ENCODE peak calls at places on chromosomes 1 and 21, in six cellular contexts. One of them, this sample, is unnamed.

GRCh38 chr1:93015590-93015989 is 54.3 kb upstream of the DIPK1A start:
- DNase-seq in K562: no peak
- DNase-seq in H1: no peak
- DNase-seq in HCT116: no peak
- DNase-seq in GM12878: no peak
- DNase-seq in SK-N-SH: no peak
- DNase-seq in this sample: no peak

GRCh38 chr1:217907504-217907903 is 276.4 kb downstream of the SPATA17 start:
- DNase-seq in K562: no peak
- DNase-seq in H1: no peak
- DNase-seq in HCT116: no peak
- DNase-seq in GM12878: no peak
- DNase-seq in SK-N-SH: no peak
- DNase-seq in this sample: no peak

GRCh38 chr1:64654519-64655341 is 90.1 kb upstream of the RAVER2 start:
- DNase-seq in K562: no peak
- DNase-seq in H1: no peak
- DNase-seq in HCT116: no peak
- DNase-seq in GM12878: no peak
- DNase-seq in SK-N-SH: no peak
- DNase-seq in this sample: no peak

GRCh38 chr1:12460911-12461621 is 156.9 kb downstream of the DHRS3 start:
- DNase-seq in K562: peak; percentile 41
- DNase-seq in H1: no peak
- DNase-seq in HCT116: no peak
- DNase-seq in GM12878: no peak
- DNase-seq in SK-N-SH: no peak
- DNase-seq in this sample: no peak

GRCh38 chr21:26522704-26523103 is 50.4 kb downstream of the CYYR1 start:
- DNase-seq in K562: no peak
- DNase-seq in H1: no peak
- DNase-seq in HCT116: no peak
- DNase-seq in GM12878: no peak
- DNase-seq in SK-N-SH: peak; percentile 9
- DNase-seq in this sample: no peak

GRCh38 chr1:190634134-190634533 is 156.5 kb upstream of the BRINP3 start:
- DNase-seq in K562: no peak
- DNase-seq in H1: no peak
- DNase-seq in HCT116: no peak
- DNase-seq in GM12878: no peak
- DNase-seq in SK-N-SH: no peak
- DNase-seq in this sample: no peak

GRCh38 chr1:247102381-247102780 is 1.8 kb downstream of the ZNF669 start:
- DNase-seq in K562: no peak
- DNase-seq in H1: no peak
- DNase-seq in HCT116: no peak
- DNase-seq in GM12878: no peak
- DNase-seq in SK-N-SH: no peak
- DNase-seq in this sample: no peak

GRCh38 chr1:98940680-98941079 is 64.0 kb downstream of the PLPPR5 start:
- DNase-seq in K562: no peak
- DNase-seq in H1: no peak
- DNase-seq in HCT116: no peak
- DNase-seq in GM12878: no peak
- DNase-seq in SK-N-SH: no peak
- DNase-seq in this sample: no peak

GRCh38 chr1:183730107-183730724 is 74.7 kb upstream of the RGL1 start:
- DNase-seq in K562: no peak
- DNase-seq in H1: no peak
- DNase-seq in HCT116: no peak
- DNase-seq in GM12878: no peak
- DNase-seq in SK-N-SH: no peak
- DNase-seq in this sample: no peak

GRCh38 chr1:115084902-115085505 is 4.3 kb downstream of the TSPAN2 start:
- DNase-seq in K562: no peak
- DNase-seq in H1: no peak
- DNase-seq in HCT116: no peak
- DNase-seq in GM12878: no peak
- DNase-seq in SK-N-SH: peak; percentile 56
- DNase-seq in this sample: no peak

GRCh38 chr1:68120136-68120791 is 69.8 kb upstream of the DIRAS3 start:
- DNase-seq in K562: peak; percentile 67
- DNase-seq in H1: no peak
- DNase-seq in HCT116: peak; percentile 69
- DNase-seq in GM12878: peak; percentile 24
- DNase-seq in SK-N-SH: peak; percentile 56
- DNase-seq in this sample: peak; percentile 75

GRCh38 chr1:202192770-202193613 is 607 bp upstream of the LGR6 start:
- DNase-seq in K562: peak; percentile 85
- DNase-seq in H1: no peak
- DNase-seq in HCT116: no peak
- DNase-seq in GM12878: no peak
- DNase-seq in SK-N-SH: peak; percentile 89
- DNase-seq in this sample: no peak

GRCh38 chr1:171403396-171403795 is 81.9 kb upstream of the PRRC2C start:
- DNase-seq in K562: no peak
- DNase-seq in H1: no peak
- DNase-seq in HCT116: no peak
- DNase-seq in GM12878: no peak
- DNase-seq in SK-N-SH: no peak
- DNase-seq in this sample: no peak

GRCh38 chr1:53605181-53605580 is 133.8 kb downstream of the GLIS1 start:
- DNase-seq in K562: no peak
- DNase-seq in H1: no peak
- DNase-seq in HCT116: no peak
- DNase-seq in GM12878: no peak
- DNase-seq in SK-N-SH: no peak
- DNase-seq in this sample: no peak

GRCh38 chr1:237205400-237206064 is 163.5 kb downstream of the RYR2 start:
- DNase-seq in K562: no peak
- DNase-seq in H1: no peak
- DNase-seq in HCT116: no peak
- DNase-seq in GM12878: no peak
- DNase-seq in SK-N-SH: no peak
- DNase-seq in this sample: no peak

GRCh38 chr1:240555524-240555923 is 56.4 kb downstream of the GREM2 start:
- DNase-seq in K562: no peak
- DNase-seq in H1: no peak
- DNase-seq in HCT116: no peak
- DNase-seq in GM12878: no peak
- DNase-seq in SK-N-SH: no peak
- DNase-seq in this sample: no peak

GRCh38 chr1:68959631-68960030 is 462.7 kb upstream of the DEPDC1 start:
- DNase-seq in K562: no peak
- DNase-seq in H1: no peak
- DNase-seq in HCT116: no peak
- DNase-seq in GM12878: no peak
- DNase-seq in SK-N-SH: no peak
- DNase-seq in this sample: no peak

GRCh38 chr1:195939844-195940243 is 668.4 kb downstream of the KCNT2 start:
- DNase-seq in K562: no peak
- DNase-seq in H1: peak; percentile 10
- DNase-seq in HCT116: no peak
- DNase-seq in GM12878: no peak
- DNase-seq in SK-N-SH: no peak
- DNase-seq in this sample: no peak

GRCh38 chr1:60008500-60008899 is 65.1 kb downstream of the C1orf87 start:
- DNase-seq in K562: no peak
- DNase-seq in H1: no peak
- DNase-seq in HCT116: no peak
- DNase-seq in GM12878: no peak
- DNase-seq in SK-N-SH: no peak
- DNase-seq in this sample: no peak

GRCh38 chr1:212302745-212303383 is 17.7 kb downstream of the PPP2R5A start:
- DNase-seq in K562: no peak
- DNase-seq in H1: no peak
- DNase-seq in HCT116: no peak
- DNase-seq in GM12878: no peak
- DNase-seq in SK-N-SH: no peak
- DNase-seq in this sample: no peak

GRCh38 chr1:241842565-241842964 is 5.4 kb upstream of the EXO1 start:
- DNase-seq in K562: no peak
- DNase-seq in H1: no peak
- DNase-seq in HCT116: no peak
- DNase-seq in GM12878: no peak
- DNase-seq in SK-N-SH: no peak
- DNase-seq in this sample: no peak

GRCh38 chr1:156103521-156103947 is 11.0 kb upstream of the LMNA start:
- DNase-seq in K562: no peak
- DNase-seq in H1: no peak
- DNase-seq in HCT116: no peak
- DNase-seq in GM12878: no peak
- DNase-seq in SK-N-SH: peak; percentile 61
- DNase-seq in this sample: no peak

GRCh38 chr1:216071227-216071626 is 352.0 kb downstream of the USH2A start:
- DNase-seq in K562: no peak
- DNase-seq in H1: no peak
- DNase-seq in HCT116: no peak
- DNase-seq in GM12878: no peak
- DNase-seq in SK-N-SH: no peak
- DNase-seq in this sample: no peak
- TF ChIP-seq SIN3A in K562: no peak
- TF ChIP-seq SIN3A in H1: no peak
- TF ChIP-seq SIN3A in HCT116: no peak
- TF ChIP-seq SIN3A in GM12878: no peak
- TF ChIP-seq SIN3A in SK-N-SH: no peak
- TF ChIP-seq SIN3A in this sample: no peak

DNA sequence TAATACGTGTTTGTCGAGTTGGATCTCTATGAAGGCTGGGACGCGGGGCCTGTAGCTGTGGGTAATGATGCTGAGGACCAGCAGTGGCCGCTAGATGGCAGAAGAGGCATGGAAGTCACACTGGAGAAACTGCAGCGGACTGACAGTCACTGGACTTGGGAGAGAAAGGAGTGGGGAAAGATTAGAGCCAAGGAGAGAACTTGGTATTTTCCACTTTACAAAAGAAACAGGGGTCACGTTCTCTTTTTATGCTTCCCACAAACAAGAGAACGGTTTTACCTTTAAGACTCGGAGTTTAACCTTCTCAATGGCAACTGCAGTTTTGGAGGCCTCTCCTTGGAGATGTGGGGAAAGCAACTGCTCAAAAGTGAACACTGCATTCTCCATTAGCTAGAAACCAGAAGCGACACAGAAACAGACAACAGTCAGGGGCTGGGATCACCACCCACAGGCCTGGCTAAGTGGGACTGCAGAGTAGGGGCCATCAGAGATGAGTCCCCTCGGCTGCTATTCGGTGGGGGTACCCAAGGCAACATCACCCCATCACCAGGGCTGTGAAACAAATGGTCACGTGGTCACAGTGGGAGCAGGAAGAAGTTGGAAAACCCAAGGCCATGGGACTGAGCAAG is 51.1 kb upstream of the EDEM3 start:
- DNase-seq in K562: peak; percentile 85
- DNase-seq in H1: peak; percentile 69
- DNase-seq in HCT116: peak; percentile 72
- DNase-seq in GM12878: peak; percentile 55
- DNase-seq in SK-N-SH: peak; percentile 80
- DNase-seq in this sample: peak; percentile 82
- TF ChIP-seq POLR2AphosphoS5 in K562: no peak
- TF ChIP-seq POLR2AphosphoS5 in H1: no peak
- TF ChIP-seq POLR2AphosphoS5 in HCT116: no peak
- TF ChIP-seq POLR2AphosphoS5 in GM12878: no peak
- TF ChIP-seq POLR2AphosphoS5 in SK-N-SH: no peak
- TF ChIP-seq POLR2AphosphoS5 in this sample: no peak

GRCh38 chr1:150302907-150303306 is 9.2 kb downstream of the MRPS21 start:
- DNase-seq in K562: no peak
- DNase-seq in H1: no peak
- DNase-seq in HCT116: no peak
- DNase-seq in GM12878: no peak
- DNase-seq in SK-N-SH: no peak
- DNase-seq in this sample: no peak

GRCh38 chr1:150299716-150300115 is 6.1 kb downstream of the MRPS21 start:
- DNase-seq in K562: no peak
- DNase-seq in H1: no peak
- DNase-seq in HCT116: no peak
- DNase-seq in GM12878: no peak
- DNase-seq in SK-N-SH: no peak
- DNase-seq in this sample: no peak

GRCh38 chr1:150302338-150302737 is 8.7 kb downstream of the MRPS21 start:
- DNase-seq in K562: no peak
- DNase-seq in H1: no peak
- DNase-seq in HCT116: no peak
- DNase-seq in GM12878: no peak
- DNase-seq in SK-N-SH: no peak
- DNase-seq in this sample: no peak
- TF ChIP-seq SIN3A in K562: no peak
- TF ChIP-seq SIN3A in H1: no peak
- TF ChIP-seq SIN3A in HCT116: no peak
- TF ChIP-seq SIN3A in GM12878: no peak
- TF ChIP-seq SIN3A in SK-N-SH: no peak
- TF ChIP-seq SIN3A in this sample: no peak

GRCh38 chr1:51666463-51666862 is 49.6 kb downstream of the OSBPL9 start:
- DNase-seq in K562: no peak
- DNase-seq in H1: no peak
- DNase-seq in HCT116: no peak
- DNase-seq in GM12878: no peak
- DNase-seq in SK-N-SH: no peak
- DNase-seq in this sample: no peak
- TF ChIP-seq POLR2AphosphoS5 in K562: no peak
- TF ChIP-seq POLR2AphosphoS5 in H1: no peak
- TF ChIP-seq POLR2AphosphoS5 in HCT116: no peak
- TF ChIP-seq POLR2AphosphoS5 in GM12878: no peak
- TF ChIP-seq POLR2AphosphoS5 in SK-N-SH: no peak
- TF ChIP-seq POLR2AphosphoS5 in this sample: no peak

GRCh38 chr1:154839691-154840090 is 30.4 kb downstream of the KCNN3 start:
- DNase-seq in K562: no peak
- DNase-seq in H1: no peak
- DNase-seq in HCT116: no peak
- DNase-seq in GM12878: no peak
- DNase-seq in SK-N-SH: no peak
- DNase-seq in this sample: no peak
- TF ChIP-seq SIN3A in K562: no peak
- TF ChIP-seq SIN3A in H1: no peak
- TF ChIP-seq SIN3A in HCT116: no peak
- TF ChIP-seq SIN3A in GM12878: no peak
- TF ChIP-seq SIN3A in SK-N-SH: no peak
- TF ChIP-seq SIN3A in this sample: no peak

DNA sequence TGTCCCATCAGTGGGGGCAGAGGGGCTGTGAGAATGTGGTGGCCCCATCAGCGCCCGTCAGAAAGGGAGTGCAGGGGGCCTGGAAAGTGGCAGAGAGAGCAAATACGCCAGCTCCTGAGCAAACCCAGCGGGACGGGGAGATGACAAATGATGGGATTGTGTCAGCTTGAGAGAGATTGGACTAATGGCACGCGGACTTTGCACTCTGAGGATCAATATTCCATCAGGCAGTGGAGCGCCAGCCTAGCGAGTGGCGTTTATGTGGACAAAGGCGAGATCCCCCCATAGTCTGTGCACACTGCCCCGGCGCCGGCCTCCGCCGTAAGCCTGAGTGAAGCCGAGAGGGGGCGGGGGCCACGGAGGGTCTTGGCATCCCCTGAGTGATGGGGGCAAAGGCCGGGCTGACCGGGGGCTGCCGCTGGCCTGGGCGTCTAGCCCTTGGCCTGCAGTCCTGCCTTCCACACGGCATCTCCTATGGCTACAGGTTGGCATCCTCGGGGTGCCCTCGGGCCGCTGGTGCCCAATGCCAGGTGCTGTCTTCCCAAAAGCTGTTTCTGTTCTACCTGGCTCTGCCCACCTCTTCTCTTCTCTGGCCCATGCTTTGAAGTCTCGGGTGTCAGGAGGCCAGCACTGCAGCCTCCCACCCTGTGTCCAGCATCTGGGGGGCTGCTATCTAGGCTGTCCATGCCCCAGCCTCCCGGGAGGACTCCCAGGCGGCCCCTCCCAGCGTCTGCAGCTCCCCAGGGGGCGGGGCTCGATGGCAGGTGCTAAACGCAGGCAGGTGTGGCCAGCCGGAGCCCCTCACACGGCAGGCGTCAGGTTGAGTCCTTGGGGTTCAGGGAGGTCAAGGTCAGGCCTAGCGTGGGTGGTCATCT is 46.5 kb downstream of the PRDM16 start:
- DNase-seq in K562: no peak
- DNase-seq in H1: no peak
- DNase-seq in HCT116: no peak
- DNase-seq in GM12878: no peak
- DNase-seq in SK-N-SH: no peak
- DNase-seq in this sample: no peak
- TF ChIP-seq POLR2AphosphoS5 in K562: no peak
- TF ChIP-seq POLR2AphosphoS5 in H1: no peak
- TF ChIP-seq POLR2AphosphoS5 in HCT116: no peak
- TF ChIP-seq POLR2AphosphoS5 in GM12878: no peak
- TF ChIP-seq POLR2AphosphoS5 in SK-N-SH: no peak
- TF ChIP-seq POLR2AphosphoS5 in this sample: no peak